ENCODE peak calls at places on chromosomes 16 and 17, in eight cellular contexts. H, T, R, D, X, A, J and W are unnamed samples.

GRCh38 chr17:82449136-82449882 is 1.2 kb downstream of the CYBC1 start:
- DNase-seq in H (peak; percentile 62), T (peak; percentile 83), R (no peak), D (no peak), X (no peak), A (no peak), J (peak; percentile 28), W (peak; percentile 85)

GRCh38 chr16:81189100-81189664 is 49.3 kb upstream of the BCO1 start:
- DNase-seq in H (peak; percentile 63), T (no peak), R (no peak), D (peak; percentile 26), X (peak; percentile 93), A (peak; percentile 65), J (peak; percentile 82), W (no peak)

GRCh38 chr17:44970136-44970737 is 2.1 kb upstream of the C1QL1 start:
- DNase-seq in H (peak; percentile 23), T (no peak), R (no peak), D (peak; percentile 20), X (peak; percentile 85), A (peak; percentile 60), J (peak; percentile 45), W (no peak)

GRCh38 chr17:18159551-18160120 is 24.0 kb upstream of the ALKBH5 start:
- DNase-seq in H (no peak), T (no peak), R (no peak), D (no peak), X (no peak), A (no peak), J (no peak), W (no peak)

GRCh38 chr16:21160276-21160675 is 1.8 kb downstream of the LDAF1 start:
- DNase-seq in H (no peak), T (no peak), R (no peak), D (no peak), X (no peak), A (no peak), J (no peak), W (no peak)

GRCh38 chr16:4381072-4381934 is 9.7 kb downstream of the VASN start:
- DNase-seq in H (no peak), T (no peak), R (no peak), D (no peak), X (peak; percentile 89), A (no peak), J (peak; percentile 20), W (no peak)

GRCh38 chr17:76560036-76560876 is 20.4 kb downstream of the PRCD start:
- DNase-seq in H (no peak), T (no peak), R (no peak), D (no peak), X (no peak), A (no peak), J (no peak), W (no peak)

GRCh38 chr17:79325707-79326106 is 251.1 kb downstream of the ENGASE start:
- DNase-seq in H (peak; percentile 7), T (no peak), R (no peak), D (no peak), X (peak; percentile 61), A (peak; percentile 81), J (no peak), W (no peak)

GRCh38 chr17:57915532-57915931 is 39.7 kb downstream of the CUEDC1 start:
- DNase-seq in H (no peak), T (no peak), R (no peak), D (no peak), X (no peak), A (peak; percentile 38), J (peak; percentile 45), W (no peak)
- H3K4me1 ChIP-seq in H (peaks cover 22% of the 10 kb centered on the region), T (no peaks in the 10 kb centered on the region), R (peaks cover 70% of the 10 kb centered on the region), D (peaks cover 10% of the 10 kb centered on the region), X (no peaks in the 10 kb centered on the region), A (peaks cover 24% of the 10 kb centered on the region), J (peaks cover 46% of the 10 kb centered on the region), W (no peaks in the 10 kb centered on the region)

GRCh38 chr17:60321336-60322055 is 70.4 kb downstream of the USP32 start:
- DNase-seq in H (no peak), T (no peak), R (no peak), D (no peak), X (no peak), A (no peak), J (no peak), W (no peak)

GRCh38 chr17:60323754-60324153 is 68.2 kb downstream of the USP32 start:
- DNase-seq in H (no peak), T (no peak), R (no peak), D (no peak), X (no peak), A (no peak), J (no peak), W (no peak)

GRCh38 chr17:60325730-60326524 is 66.0 kb downstream of the USP32 start:
- DNase-seq in H (no peak), T (no peak), R (no peak), D (no peak), X (no peak), A (no peak), J (no peak), W (no peak)

GRCh38 chr17:60318830-60319229 is 73.1 kb downstream of the USP32 start:
- DNase-seq in H (no peak), T (no peak), R (no peak), D (no peak), X (no peak), A (no peak), J (no peak), W (no peak)

DNA sequence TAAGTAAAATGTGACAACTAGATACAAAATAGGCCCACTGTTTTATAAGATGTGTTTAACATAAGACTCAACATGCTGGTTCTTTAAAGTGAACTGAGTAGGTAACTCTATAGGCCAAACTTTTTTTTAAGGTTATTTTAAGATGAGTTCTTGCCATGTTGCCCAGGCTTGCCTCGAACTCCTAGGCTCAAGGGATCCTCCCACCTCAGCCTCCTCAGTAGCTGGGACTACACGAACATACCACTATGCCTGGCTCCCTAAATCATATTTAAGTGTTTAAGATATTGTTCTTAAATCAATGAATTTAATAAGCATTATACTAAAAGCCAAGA is 69.9 kb downstream of the USP32 start:
- DNase-seq in H (no peak), T (no peak), R (no peak), D (no peak), X (no peak), A (no peak), J (no peak), W (no peak)
- H3K4me3 ChIP-seq in H (no peak overlapping the region), T (no peak overlapping the region), R (no peak overlapping the region), D (no peak overlapping the region), X (no peak overlapping the region), A (no peak overlapping the region), J (no peak overlapping the region), W (no peak overlapping the region)

DNA sequence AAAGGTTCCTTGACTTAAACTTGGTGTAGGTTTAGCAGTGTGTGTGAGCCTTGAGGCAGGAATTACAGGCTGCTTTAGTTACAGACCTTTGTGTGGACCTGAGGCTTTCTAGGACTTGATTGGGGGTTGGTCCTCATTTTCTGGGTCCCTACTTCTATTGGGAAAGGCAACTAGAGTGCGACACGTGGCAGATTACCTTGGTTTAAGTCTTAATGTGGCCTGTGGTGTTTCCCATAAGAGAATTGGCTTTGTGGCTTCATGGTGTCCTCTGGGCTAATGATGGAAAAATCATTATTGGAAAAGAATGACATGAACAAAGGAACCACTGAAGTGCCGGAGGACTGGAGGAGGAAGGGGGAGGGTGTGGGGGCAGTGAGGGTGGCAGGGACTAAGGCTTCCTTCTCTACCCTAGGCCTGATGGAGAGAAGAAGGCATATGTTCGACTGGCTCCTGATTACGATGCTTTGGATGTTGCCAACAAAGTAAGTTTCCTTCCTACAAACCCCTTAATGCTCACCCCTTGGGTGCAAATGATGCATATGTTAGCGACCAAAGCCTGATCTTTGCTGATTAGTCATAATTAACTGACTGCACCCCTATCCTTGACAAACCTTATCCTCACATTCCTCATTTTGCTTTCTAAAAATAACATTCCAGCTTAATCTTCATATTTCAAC is 2.7 kb downstream of the TLCD1 start:
- DNase-seq in H (no peak), T (no peak), R (no peak), D (no peak), X (no peak), A (no peak), J (no peak), W (no peak)
- H3K4me1 ChIP-seq in H (peaks cover 59% of the 10 kb centered on the region), T (peaks cover 57% of the 10 kb centered on the region), R (peaks cover 50% of the 10 kb centered on the region), D (peaks cover 60% of the 10 kb centered on the region), X (no peaks in the 10 kb centered on the region), A (peaks cover 15% of the 10 kb centered on the region), J (peaks cover 27% of the 10 kb centered on the region), W (no peaks in the 10 kb centered on the region)

GRCh38 chr16:88977845-88978607 is 1.0 kb upstream of the CBFA2T3 start:
- DNase-seq in H (no peak), T (no peak), R (no peak), D (no peak), X (no peak), A (no peak), J (no peak), W (no peak)
- H3K4me3 ChIP-seq in H (no peak overlapping the region), T (no peak overlapping the region), R (no peak overlapping the region), D (no peak overlapping the region), X (no peak overlapping the region), A (no peak overlapping the region), J (no peak overlapping the region), W (peak overlapping the region; percentile 79)

DNA sequence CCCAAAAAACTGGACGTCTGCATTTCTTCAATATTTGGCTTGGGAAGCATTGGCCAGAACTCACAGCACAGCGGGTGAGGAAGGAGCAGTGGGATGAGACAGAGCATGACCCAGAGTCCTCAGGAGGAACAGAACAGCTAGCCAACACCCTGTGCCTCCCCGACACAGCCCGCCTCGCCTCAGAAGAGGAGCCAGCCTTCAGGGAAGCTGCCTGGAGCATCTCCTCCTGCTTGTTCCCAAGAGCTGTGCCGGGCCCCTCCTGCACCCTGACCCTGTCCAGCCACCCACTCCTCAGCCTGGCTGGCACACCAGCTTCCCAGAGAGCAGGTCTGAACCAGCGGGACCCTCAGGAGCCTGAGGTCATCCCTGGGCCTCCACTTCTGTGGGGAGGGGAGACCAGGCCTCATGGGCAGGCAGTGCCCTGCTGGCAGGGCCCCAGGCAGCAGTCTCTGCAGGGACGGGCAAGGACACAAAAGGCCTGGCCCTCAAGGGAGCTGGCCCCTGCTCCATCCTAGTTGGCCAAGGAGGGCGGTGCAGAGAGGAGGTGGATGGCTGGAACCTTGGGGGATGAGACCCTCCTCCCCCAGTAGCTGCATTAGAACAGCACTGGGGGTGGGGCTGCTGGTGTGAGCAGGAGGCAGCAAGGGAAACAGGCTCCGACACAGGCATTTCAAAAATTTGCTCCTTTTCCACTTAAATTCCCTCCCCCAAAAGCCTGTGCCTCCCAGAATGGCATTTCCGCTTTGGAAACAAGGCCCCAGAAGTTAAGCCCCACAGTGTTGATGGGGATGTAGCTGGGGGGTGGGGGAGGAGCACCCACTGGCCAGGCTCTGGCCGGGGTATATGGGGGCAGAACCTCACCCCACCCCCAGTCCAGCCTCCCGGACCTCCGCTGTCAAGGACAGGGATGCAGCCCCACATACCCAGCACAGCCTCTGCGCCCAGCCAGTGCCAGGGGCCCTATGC is 1.8 kb upstream of the BCAR1 start:
- DNase-seq in H (no peak), T (no peak), R (no peak), D (peak; percentile 78), X (peak; percentile 77), A (no peak), J (peak; percentile 21), W (no peak)
- H3K4me1 ChIP-seq in H (peaks cover 54% of the 10 kb centered on the region), T (peaks cover 16% of the 10 kb centered on the region), R (peaks cover 77% of the 10 kb centered on the region), D (peaks cover 77% of the 10 kb centered on the region), X (no peaks in the 10 kb centered on the region), A (peaks cover 67% of the 10 kb centered on the region), J (peaks cover 72% of the 10 kb centered on the region), W (no peaks in the 10 kb centered on the region)